ENCODE peak calls at places on chromosomes 4 and X, in ten cellular contexts. One of them, this sample, is unnamed.

GRCh38 chr4:116055857-116056827 is 942.7 kb upstream of the NDST4 start:
- DNase-seq in hepatocyte: peak; percentile 17
- DNase-seq in GM23248: peak; percentile 34
- DNase-seq in keratinocyte: no peak
- DNase-seq in mammary epithelial cell: peak; percentile 1
- DNase-seq in A549: no peak
- DNase-seq in GM23338: peak; percentile 35
- DNase-seq in neural progenitor cell: peak; percentile 6
- DNase-seq in MM.1S: peak; percentile 42
- DNase-seq in fibroblast of lung: peak; percentile 7
- DNase-seq in this sample: no peak

GRCh38 chr4:128571747-128572146 is 237.8 kb upstream of the JADE1 start:
- DNase-seq in neural progenitor cell: no peak
- DNase-seq in GM23248: peak; percentile 93
- DNase-seq in A549: peak; percentile 70
- DNase-seq in keratinocyte: peak; percentile 54
- DNase-seq in MM.1S: peak; percentile 69
- DNase-seq in mammary epithelial cell: peak; percentile 66
- DNase-seq in fibroblast of lung: peak; percentile 98
- DNase-seq in hepatocyte: peak; percentile 56
- DNase-seq in GM23338: no peak
- DNase-seq in this sample: no peak

GRCh38 chrX:42739258-42739657 is 38.7 kb downstream of the PPP1R2C start:
- DNase-seq in GM23338: no peak
- DNase-seq in A549: no peak
- DNase-seq in GM23248: no peak
- DNase-seq in MM.1S: no peak
- DNase-seq in keratinocyte: no peak
- DNase-seq in neural progenitor cell: no peak
- DNase-seq in mammary epithelial cell: no peak
- DNase-seq in hepatocyte: peak; percentile 13
- DNase-seq in fibroblast of lung: peak; percentile 8
- DNase-seq in this sample: no peak

GRCh38 chrX:78024349-78025108 is 55.1 kb upstream of the PGAM4 start:
- DNase-seq in A549: peak; percentile 18
- DNase-seq in hepatocyte: peak; percentile 10
- DNase-seq in mammary epithelial cell: peak; percentile 23
- DNase-seq in GM23248: peak; percentile 10
- DNase-seq in neural progenitor cell: peak; percentile 2
- DNase-seq in keratinocyte: peak; percentile 9
- DNase-seq in GM23338: peak; percentile 51
- DNase-seq in fibroblast of lung: peak; percentile 14
- DNase-seq in MM.1S: peak; percentile 48
- DNase-seq in this sample: no peak

GRCh38 chrX:40099046-40099968 is 1.5 kb upstream of the BCOR start:
- DNase-seq in MM.1S: peak; percentile 72
- DNase-seq in GM23338: peak; percentile 71
- DNase-seq in GM23248: peak; percentile 59
- DNase-seq in A549: peak; percentile 28
- DNase-seq in fibroblast of lung: no peak
- DNase-seq in keratinocyte: no peak
- DNase-seq in mammary epithelial cell: no peak
- DNase-seq in neural progenitor cell: peak; percentile 59
- DNase-seq in hepatocyte: peak; percentile 55
- DNase-seq in this sample: no peak

GRCh38 chr4:106502106-106502699 is 133.6 kb upstream of the GIMD1 start:
- DNase-seq in mammary epithelial cell: peak; percentile 52
- DNase-seq in keratinocyte: peak; percentile 7
- DNase-seq in hepatocyte: peak; percentile 79
- DNase-seq in GM23248: peak; percentile 35
- DNase-seq in A549: peak; percentile 18
- DNase-seq in GM23338: peak; percentile 86
- DNase-seq in fibroblast of lung: peak; percentile 54
- DNase-seq in neural progenitor cell: peak; percentile 84
- DNase-seq in MM.1S: peak; percentile 54
- DNase-seq in this sample: peak; percentile 56

GRCh38 chrX:49165901-49166881 is 3.6 kb downstream of the MAGIX start:
- DNase-seq in hepatocyte: peak; percentile 88
- DNase-seq in neural progenitor cell: peak; percentile 89
- DNase-seq in MM.1S: peak; percentile 87
- DNase-seq in GM23338: peak; percentile 92
- DNase-seq in keratinocyte: peak; percentile 71
- DNase-seq in A549: no peak
- DNase-seq in GM23248: peak; percentile 17
- DNase-seq in fibroblast of lung: peak; percentile 76
- DNase-seq in mammary epithelial cell: peak; percentile 88
- DNase-seq in this sample: peak; percentile 69

GRCh38 chrX:134460005-134460860 is at the start of gene HPRT1:
- DNase-seq in GM23248: peak; percentile 87
- DNase-seq in A549: peak; percentile 42
- DNase-seq in mammary epithelial cell: peak; percentile 65
- DNase-seq in fibroblast of lung: peak; percentile 71
- DNase-seq in MM.1S: peak; percentile 82
- DNase-seq in keratinocyte: no peak
- DNase-seq in neural progenitor cell: peak; percentile 90
- DNase-seq in GM23338: peak; percentile 75
- DNase-seq in hepatocyte: peak; percentile 88
- DNase-seq in this sample: peak; percentile 60

GRCh38 chrX:134542485-134542884 is 82.5 kb downstream of the HPRT1 start:
- DNase-seq in mammary epithelial cell: peak; percentile 69
- DNase-seq in GM23248: peak; percentile 52
- DNase-seq in MM.1S: no peak
- DNase-seq in fibroblast of lung: peak; percentile 55
- DNase-seq in keratinocyte: no peak
- DNase-seq in neural progenitor cell: no peak
- DNase-seq in hepatocyte: peak; percentile 33
- DNase-seq in GM23338: peak; percentile 46
- DNase-seq in A549: no peak
- DNase-seq in this sample: no peak

GRCh38 chr4:169062861-169063197 is 52.8 kb upstream of the CBR4 start:
- DNase-seq in mammary epithelial cell: no peak
- DNase-seq in keratinocyte: no peak
- DNase-seq in MM.1S: no peak
- DNase-seq in GM23248: peak; percentile 38
- DNase-seq in GM23338: no peak
- DNase-seq in fibroblast of lung: no peak
- DNase-seq in neural progenitor cell: no peak
- DNase-seq in hepatocyte: peak; percentile 44
- DNase-seq in A549: no peak
- DNase-seq in this sample: no peak

GRCh38 chrX:64394874-64395567 is at the start of gene MTMR8:
- DNase-seq in keratinocyte: peak; percentile 17
- DNase-seq in mammary epithelial cell: peak; percentile 62
- DNase-seq in MM.1S: peak; percentile 66
- DNase-seq in GM23338: peak; percentile 88
- DNase-seq in A549: peak; percentile 54
- DNase-seq in neural progenitor cell: peak; percentile 84
- DNase-seq in fibroblast of lung: no peak
- DNase-seq in hepatocyte: peak; percentile 82
- DNase-seq in GM23248: peak; percentile 12
- DNase-seq in this sample: peak; percentile 54

GRCh38 chrX:92213781-92214180 is 434.6 kb downstream of the PCDH11X start:
- DNase-seq in fibroblast of lung: peak; percentile 1
- DNase-seq in hepatocyte: no peak
- DNase-seq in mammary epithelial cell: peak; percentile 2
- DNase-seq in GM23248: no peak
- DNase-seq in keratinocyte: no peak
- DNase-seq in neural progenitor cell: no peak
- DNase-seq in GM23338: no peak
- DNase-seq in MM.1S: no peak
- DNase-seq in A549: no peak
- DNase-seq in this sample: no peak

GRCh38 chr4:43765514-43765913 is 683.1 kb downstream of the KCTD8 start:
- DNase-seq in keratinocyte: no peak
- DNase-seq in neural progenitor cell: no peak
- DNase-seq in GM23248: no peak
- DNase-seq in mammary epithelial cell: no peak
- DNase-seq in MM.1S: no peak
- DNase-seq in hepatocyte: no peak
- DNase-seq in A549: no peak
- DNase-seq in GM23338: no peak
- DNase-seq in fibroblast of lung: no peak
- DNase-seq in this sample: no peak

GRCh38 chr4:43766648-43767047 is 682.0 kb downstream of the KCTD8 start:
- DNase-seq in fibroblast of lung: no peak
- DNase-seq in hepatocyte: no peak
- DNase-seq in MM.1S: no peak
- DNase-seq in keratinocyte: no peak
- DNase-seq in A549: no peak
- DNase-seq in GM23338: no peak
- DNase-seq in mammary epithelial cell: no peak
- DNase-seq in GM23248: no peak
- DNase-seq in neural progenitor cell: no peak
- DNase-seq in this sample: no peak

GRCh38 chr4:43757147-43757546 is 691.5 kb downstream of the KCTD8 start:
- DNase-seq in GM23248: peak; percentile 1
- DNase-seq in mammary epithelial cell: peak; percentile 17
- DNase-seq in MM.1S: no peak
- DNase-seq in hepatocyte: peak; percentile 22
- DNase-seq in A549: no peak
- DNase-seq in GM23338: peak; percentile 18
- DNase-seq in neural progenitor cell: no peak
- DNase-seq in keratinocyte: no peak
- DNase-seq in fibroblast of lung: peak; percentile 43
- DNase-seq in this sample: no peak

GRCh38 chr4:43763029-43763610 is 685.5 kb downstream of the KCTD8 start:
- DNase-seq in hepatocyte: no peak
- DNase-seq in keratinocyte: no peak
- DNase-seq in MM.1S: no peak
- DNase-seq in GM23338: peak; percentile 5
- DNase-seq in mammary epithelial cell: no peak
- DNase-seq in neural progenitor cell: peak; percentile 19
- DNase-seq in GM23248: peak; percentile 5
- DNase-seq in fibroblast of lung: peak; percentile 31
- DNase-seq in A549: no peak
- DNase-seq in this sample: no peak
- H3K4me2 ChIP-seq in hepatocyte: no peak overlapping the region
- H3K4me2 ChIP-seq in keratinocyte: no peak overlapping the region
- H3K4me2 ChIP-seq in MM.1S: no peak overlapping the region
- H3K4me2 ChIP-seq in GM23338: no peak overlapping the region
- H3K4me2 ChIP-seq in mammary epithelial cell: peak overlapping the region; percentile 3
- H3K4me2 ChIP-seq in neural progenitor cell: no peak overlapping the region
- H3K4me2 ChIP-seq in GM23248: no peak overlapping the region
- H3K4me2 ChIP-seq in fibroblast of lung: no peak overlapping the region
- H3K4me2 ChIP-seq in A549: no peak overlapping the region
- H3K4me2 ChIP-seq in this sample: no peak overlapping the region

DNA sequence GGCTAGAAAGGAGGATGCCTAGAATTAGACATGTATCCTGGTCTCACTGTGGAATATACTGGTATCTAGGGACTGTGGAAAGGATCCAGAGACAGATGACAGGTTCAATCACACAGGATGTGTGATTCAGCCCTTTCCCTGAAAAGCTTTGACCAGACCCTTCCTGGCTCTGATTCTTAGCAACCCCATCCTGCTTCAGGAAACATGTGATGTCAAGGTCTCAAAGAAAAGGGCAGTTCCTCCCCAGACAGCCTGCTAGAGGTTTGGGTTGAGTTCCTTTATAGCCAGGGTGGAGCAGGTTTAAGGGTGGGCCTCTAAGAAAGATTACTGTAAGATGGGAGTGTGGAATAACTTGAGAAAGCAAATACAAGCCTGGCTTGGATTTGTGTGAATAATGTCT is 3.0 kb downstream of the BMP15 start:
- DNase-seq in hepatocyte: no peak
- DNase-seq in mammary epithelial cell: no peak
- DNase-seq in keratinocyte: no peak
- DNase-seq in GM23248: no peak
- DNase-seq in neural progenitor cell: no peak
- DNase-seq in fibroblast of lung: no peak
- DNase-seq in A549: no peak
- DNase-seq in MM.1S: no peak
- DNase-seq in GM23338: no peak
- DNase-seq in this sample: no peak
- H3K4me2 ChIP-seq in hepatocyte: no peak overlapping the region
- H3K4me2 ChIP-seq in mammary epithelial cell: no peak overlapping the region
- H3K4me2 ChIP-seq in keratinocyte: no peak overlapping the region
- H3K4me2 ChIP-seq in GM23248: no peak overlapping the region
- H3K4me2 ChIP-seq in neural progenitor cell: no peak overlapping the region
- H3K4me2 ChIP-seq in fibroblast of lung: no peak overlapping the region
- H3K4me2 ChIP-seq in A549: no peak overlapping the region
- H3K4me2 ChIP-seq in MM.1S: no peak overlapping the region
- H3K4me2 ChIP-seq in GM23338: no peak overlapping the region
- H3K4me2 ChIP-seq in this sample: no peak overlapping the region

DNA sequence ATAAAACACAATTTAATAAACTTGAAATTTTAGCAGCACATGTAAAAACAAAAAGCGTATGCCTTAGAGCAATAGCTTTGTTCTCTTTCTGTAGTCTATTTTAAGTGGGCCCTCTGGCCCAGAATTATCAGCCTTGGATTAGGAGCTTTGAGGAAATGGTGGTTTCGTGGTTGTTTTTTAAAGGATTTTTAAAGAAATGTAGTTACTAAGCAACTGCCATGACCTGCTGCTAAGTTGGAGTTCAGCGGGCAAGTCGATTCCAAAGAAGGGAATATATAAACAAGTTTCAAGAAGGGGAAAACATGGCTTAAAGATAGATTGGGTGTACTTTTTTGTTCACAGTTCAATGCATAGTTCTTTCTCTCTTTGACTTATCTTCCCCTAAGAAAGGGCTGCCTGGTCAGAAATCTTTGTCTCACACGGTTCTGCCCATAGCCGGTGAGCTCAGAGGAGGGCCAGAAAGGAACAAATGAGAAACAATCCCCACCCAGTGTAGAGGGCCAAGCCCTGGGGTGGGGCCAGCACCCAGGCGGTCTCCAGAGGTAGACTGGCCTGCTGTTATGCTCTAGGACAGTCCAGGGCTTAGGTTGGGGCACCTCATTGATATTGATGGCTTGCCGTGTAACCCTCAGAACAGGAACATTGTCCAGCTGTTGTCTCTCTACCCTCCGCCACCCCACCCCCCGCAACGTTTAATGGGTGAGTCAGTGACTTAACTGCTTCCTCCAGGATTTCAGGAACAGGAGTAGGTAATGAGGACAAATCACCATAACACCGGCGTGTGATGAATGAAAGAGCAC is 32.5 kb downstream of the DLG3 start:
- DNase-seq in mammary epithelial cell: peak; percentile 31
- DNase-seq in GM23338: peak; percentile 59
- DNase-seq in A549: peak; percentile 28
- DNase-seq in keratinocyte: no peak
- DNase-seq in GM23248: peak; percentile 56
- DNase-seq in neural progenitor cell: peak; percentile 13
- DNase-seq in MM.1S: no peak
- DNase-seq in hepatocyte: peak; percentile 58
- DNase-seq in fibroblast of lung: peak; percentile 75
- DNase-seq in this sample: no peak
- H3K4me2 ChIP-seq in mammary epithelial cell: no peak overlapping the region
- H3K4me2 ChIP-seq in GM23338: peak overlapping the region; percentile 70
- H3K4me2 ChIP-seq in A549: peak overlapping the region; percentile 71
- H3K4me2 ChIP-seq in keratinocyte: no peak overlapping the region
- H3K4me2 ChIP-seq in GM23248: peak overlapping the region; percentile 35
- H3K4me2 ChIP-seq in neural progenitor cell: peak overlapping the region; percentile 25
- H3K4me2 ChIP-seq in MM.1S: no peak overlapping the region
- H3K4me2 ChIP-seq in hepatocyte: peak overlapping the region; percentile 46
- H3K4me2 ChIP-seq in fibroblast of lung: peak overlapping the region; percentile 78
- H3K4me2 ChIP-seq in this sample: peak overlapping the region; percentile 25

DNA sequence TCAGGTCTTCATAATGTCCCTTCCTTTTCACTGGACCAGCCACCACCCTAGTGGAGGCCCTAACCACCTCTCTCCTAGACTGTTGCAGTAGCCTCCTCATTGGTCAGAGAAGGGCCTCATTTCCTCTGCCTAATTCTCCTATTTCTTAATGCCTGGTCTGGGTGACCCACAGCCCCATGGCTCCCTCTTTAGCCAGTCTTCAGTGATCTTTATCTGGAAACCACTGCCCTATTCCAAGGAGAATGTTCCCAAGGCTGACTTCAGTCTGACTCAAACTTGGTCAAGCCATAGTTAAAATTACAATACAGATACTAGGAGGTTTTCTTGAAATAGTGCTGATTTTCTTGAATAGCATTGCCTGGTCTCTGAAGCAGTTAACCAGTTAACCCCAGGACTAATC is 53.6 kb upstream of the PRPS1 start:
- DNase-seq in keratinocyte: no peak
- DNase-seq in neural progenitor cell: no peak
- DNase-seq in hepatocyte: no peak
- DNase-seq in GM23338: no peak
- DNase-seq in fibroblast of lung: peak; percentile 73
- DNase-seq in A549: no peak
- DNase-seq in mammary epithelial cell: peak; percentile 55
- DNase-seq in GM23248: peak; percentile 79
- DNase-seq in MM.1S: no peak
- DNase-seq in this sample: no peak
- H3K4me2 ChIP-seq in keratinocyte: no peak overlapping the region
- H3K4me2 ChIP-seq in neural progenitor cell: no peak overlapping the region
- H3K4me2 ChIP-seq in hepatocyte: no peak overlapping the region
- H3K4me2 ChIP-seq in GM23338: no peak overlapping the region
- H3K4me2 ChIP-seq in fibroblast of lung: peak overlapping the region; percentile 45
- H3K4me2 ChIP-seq in A549: peak overlapping the region; percentile 42
- H3K4me2 ChIP-seq in mammary epithelial cell: peak overlapping the region; percentile 37
- H3K4me2 ChIP-seq in GM23248: peak overlapping the region; percentile 70
- H3K4me2 ChIP-seq in MM.1S: no peak overlapping the region
- H3K4me2 ChIP-seq in this sample: no peak overlapping the region